ENCODE peak calls at places on chromosomes 5 and 9, in eight cellular contexts. One of them, this sample, is unnamed.

GRCh38 chr5:159017787-159018186 is 81.9 kb downstream of the EBF1 start:
- DNase-seq in fibroblast of mammary gland: peak; percentile 88
- DNase-seq in activated T-helper 1 cell treated with Interleukin-2 at 50 U/mL for 16 hours: no peak
- DNase-seq in GM23248: peak; percentile 76
- DNase-seq in A549: peak; percentile 47
- DNase-seq in mucosa of descending colon: peak; percentile 57
- DNase-seq in GM03348: peak; percentile 74
- DNase-seq in stimulated activated CD4-positive, alpha-beta T cell treated with anti-CD3 and anti-CD28 coated beads, Interleukin-4, amount 100 ng/mL, for 4 hours: no peak
- DNase-seq in this sample: peak; percentile 6

GRCh38 chr9:132008184-132008781 is 71.4 kb downstream of the MED27 start:
- DNase-seq in stimulated activated CD4-positive, alpha-beta T cell treated with anti-CD3 and anti-CD28 coated beads, Interleukin-4, amount 100 ng/mL, for 4 hours: no peak
- DNase-seq in mucosa of descending colon: no peak
- DNase-seq in activated T-helper 1 cell treated with Interleukin-2 at 50 U/mL for 16 hours: no peak
- DNase-seq in GM03348: peak; percentile 27
- DNase-seq in A549: peak; percentile 82
- DNase-seq in fibroblast of mammary gland: peak; percentile 60
- DNase-seq in GM23248: peak; percentile 60
- DNase-seq in this sample: no peak

GRCh38 chr5:121797677-121798518 is 53.8 kb upstream of the FTMT start:
- DNase-seq in mucosa of descending colon: no peak
- DNase-seq in GM03348: no peak
- DNase-seq in activated T-helper 1 cell treated with Interleukin-2 at 50 U/mL for 16 hours: no peak
- DNase-seq in A549: no peak
- DNase-seq in GM23248: no peak
- DNase-seq in fibroblast of mammary gland: no peak
- DNase-seq in stimulated activated CD4-positive, alpha-beta T cell treated with anti-CD3 and anti-CD28 coated beads, Interleukin-4, amount 100 ng/mL, for 4 hours: no peak
- DNase-seq in this sample: no peak

GRCh38 chr5:149936700-149937091 is 7.9 kb downstream of the PDE6A start:
- DNase-seq in GM03348: no peak
- DNase-seq in fibroblast of mammary gland: peak; percentile 56
- DNase-seq in A549: no peak
- DNase-seq in GM23248: peak; percentile 55
- DNase-seq in mucosa of descending colon: no peak
- DNase-seq in activated T-helper 1 cell treated with Interleukin-2 at 50 U/mL for 16 hours: no peak
- DNase-seq in stimulated activated CD4-positive, alpha-beta T cell treated with anti-CD3 and anti-CD28 coated beads, Interleukin-4, amount 100 ng/mL, for 4 hours: no peak
- DNase-seq in this sample: no peak

GRCh38 chr5:161507591-161507990 is 38.9 kb downstream of the GABRB2 start:
- DNase-seq in A549: no peak
- DNase-seq in mucosa of descending colon: no peak
- DNase-seq in GM23248: no peak
- DNase-seq in stimulated activated CD4-positive, alpha-beta T cell treated with anti-CD3 and anti-CD28 coated beads, Interleukin-4, amount 100 ng/mL, for 4 hours: no peak
- DNase-seq in fibroblast of mammary gland: peak; percentile 31
- DNase-seq in GM03348: no peak
- DNase-seq in activated T-helper 1 cell treated with Interleukin-2 at 50 U/mL for 16 hours: no peak
- DNase-seq in this sample: no peak

GRCh38 chr5:154986151-154986550 is 27.4 kb upstream of the KIF4B start:
- DNase-seq in GM03348: no peak
- DNase-seq in GM23248: no peak
- DNase-seq in fibroblast of mammary gland: peak; percentile 50
- DNase-seq in activated T-helper 1 cell treated with Interleukin-2 at 50 U/mL for 16 hours: no peak
- DNase-seq in mucosa of descending colon: no peak
- DNase-seq in stimulated activated CD4-positive, alpha-beta T cell treated with anti-CD3 and anti-CD28 coated beads, Interleukin-4, amount 100 ng/mL, for 4 hours: no peak
- DNase-seq in A549: no peak
- DNase-seq in this sample: no peak

GRCh38 chr5:115494570-115495289 is 49.8 kb downstream of the FEM1C start:
- DNase-seq in GM03348: no peak
- DNase-seq in mucosa of descending colon: no peak
- DNase-seq in GM23248: no peak
- DNase-seq in stimulated activated CD4-positive, alpha-beta T cell treated with anti-CD3 and anti-CD28 coated beads, Interleukin-4, amount 100 ng/mL, for 4 hours: no peak
- DNase-seq in activated T-helper 1 cell treated with Interleukin-2 at 50 U/mL for 16 hours: no peak
- DNase-seq in A549: no peak
- DNase-seq in fibroblast of mammary gland: peak; percentile 56
- DNase-seq in this sample: no peak

GRCh38 chr5:95924720-95925119 is 36.9 kb downstream of the ELL2 start:
- DNase-seq in stimulated activated CD4-positive, alpha-beta T cell treated with anti-CD3 and anti-CD28 coated beads, Interleukin-4, amount 100 ng/mL, for 4 hours: no peak
- DNase-seq in activated T-helper 1 cell treated with Interleukin-2 at 50 U/mL for 16 hours: no peak
- DNase-seq in A549: peak; percentile 25
- DNase-seq in mucosa of descending colon: no peak
- DNase-seq in fibroblast of mammary gland: no peak
- DNase-seq in GM23248: no peak
- DNase-seq in GM03348: no peak
- DNase-seq in this sample: peak; percentile 51

GRCh38 chr5:55151923-55152842 is 7.8 kb upstream of the GPX8 start:
- DNase-seq in mucosa of descending colon: no peak
- DNase-seq in fibroblast of mammary gland: peak; percentile 80
- DNase-seq in A549: no peak
- DNase-seq in stimulated activated CD4-positive, alpha-beta T cell treated with anti-CD3 and anti-CD28 coated beads, Interleukin-4, amount 100 ng/mL, for 4 hours: no peak
- DNase-seq in GM03348: no peak
- DNase-seq in GM23248: peak; percentile 89
- DNase-seq in activated T-helper 1 cell treated with Interleukin-2 at 50 U/mL for 16 hours: no peak
- DNase-seq in this sample: no peak

GRCh38 chr5:108472237-108472636 is 90.3 kb upstream of the FBXL17 start:
- DNase-seq in A549: no peak
- DNase-seq in fibroblast of mammary gland: no peak
- DNase-seq in GM03348: no peak
- DNase-seq in GM23248: peak; percentile 39
- DNase-seq in stimulated activated CD4-positive, alpha-beta T cell treated with anti-CD3 and anti-CD28 coated beads, Interleukin-4, amount 100 ng/mL, for 4 hours: no peak
- DNase-seq in activated T-helper 1 cell treated with Interleukin-2 at 50 U/mL for 16 hours: no peak
- DNase-seq in mucosa of descending colon: no peak
- DNase-seq in this sample: no peak

GRCh38 chr5:34687269-34688011 is 31.3 kb downstream of the RAI14 start:
- DNase-seq in GM23248: peak; percentile 75
- DNase-seq in GM03348: peak; percentile 45
- DNase-seq in activated T-helper 1 cell treated with Interleukin-2 at 50 U/mL for 16 hours: no peak
- DNase-seq in fibroblast of mammary gland: peak; percentile 77
- DNase-seq in A549: peak; percentile 76
- DNase-seq in mucosa of descending colon: no peak
- DNase-seq in stimulated activated CD4-positive, alpha-beta T cell treated with anti-CD3 and anti-CD28 coated beads, Interleukin-4, amount 100 ng/mL, for 4 hours: no peak
- DNase-seq in this sample: no peak

GRCh38 chr9:36985769-36986547 is 48.1 kb downstream of the PAX5 start:
- DNase-seq in GM03348: no peak
- DNase-seq in fibroblast of mammary gland: no peak
- DNase-seq in activated T-helper 1 cell treated with Interleukin-2 at 50 U/mL for 16 hours: no peak
- DNase-seq in mucosa of descending colon: no peak
- DNase-seq in GM23248: no peak
- DNase-seq in stimulated activated CD4-positive, alpha-beta T cell treated with anti-CD3 and anti-CD28 coated beads, Interleukin-4, amount 100 ng/mL, for 4 hours: no peak
- DNase-seq in A549: no peak
- DNase-seq in this sample: no peak

GRCh38 chr5:168370826-168371225 is 79.4 kb downstream of the WWC1 start:
- DNase-seq in fibroblast of mammary gland: no peak
- DNase-seq in A549: no peak
- DNase-seq in stimulated activated CD4-positive, alpha-beta T cell treated with anti-CD3 and anti-CD28 coated beads, Interleukin-4, amount 100 ng/mL, for 4 hours: no peak
- DNase-seq in activated T-helper 1 cell treated with Interleukin-2 at 50 U/mL for 16 hours: no peak
- DNase-seq in GM23248: no peak
- DNase-seq in mucosa of descending colon: no peak
- DNase-seq in GM03348: no peak
- DNase-seq in this sample: no peak

GRCh38 chr5:32753051-32753450 is 41.9 kb downstream of the NPR3 start:
- DNase-seq in A549: no peak
- DNase-seq in GM03348: peak; percentile 60
- DNase-seq in GM23248: peak; percentile 92
- DNase-seq in mucosa of descending colon: no peak
- DNase-seq in stimulated activated CD4-positive, alpha-beta T cell treated with anti-CD3 and anti-CD28 coated beads, Interleukin-4, amount 100 ng/mL, for 4 hours: no peak
- DNase-seq in fibroblast of mammary gland: peak; percentile 78
- DNase-seq in activated T-helper 1 cell treated with Interleukin-2 at 50 U/mL for 16 hours: no peak
- DNase-seq in this sample: no peak

GRCh38 chr5:132050136-132050535 is 10.3 kb upstream of the IL3 start:
- DNase-seq in GM23248: no peak
- DNase-seq in GM03348: no peak
- DNase-seq in A549: no peak
- DNase-seq in activated T-helper 1 cell treated with Interleukin-2 at 50 U/mL for 16 hours: no peak
- DNase-seq in mucosa of descending colon: peak; percentile 45
- DNase-seq in stimulated activated CD4-positive, alpha-beta T cell treated with anti-CD3 and anti-CD28 coated beads, Interleukin-4, amount 100 ng/mL, for 4 hours: no peak
- DNase-seq in fibroblast of mammary gland: no peak
- DNase-seq in this sample: no peak

GRCh38 chr5:25119654-25120053 is 474.9 kb upstream of the CDH10 start:
- DNase-seq in stimulated activated CD4-positive, alpha-beta T cell treated with anti-CD3 and anti-CD28 coated beads, Interleukin-4, amount 100 ng/mL, for 4 hours: no peak
- DNase-seq in fibroblast of mammary gland: peak; percentile 0
- DNase-seq in mucosa of descending colon: no peak
- DNase-seq in GM03348: peak; percentile 32
- DNase-seq in A549: peak; percentile 42
- DNase-seq in activated T-helper 1 cell treated with Interleukin-2 at 50 U/mL for 16 hours: no peak
- DNase-seq in GM23248: peak; percentile 47
- DNase-seq in this sample: no peak

GRCh38 chr5:68646142-68646541 is 430.6 kb downstream of the PIK3R1 start:
- DNase-seq in fibroblast of mammary gland: peak; percentile 37
- DNase-seq in A549: no peak
- DNase-seq in mucosa of descending colon: no peak
- DNase-seq in GM23248: peak; percentile 2
- DNase-seq in activated T-helper 1 cell treated with Interleukin-2 at 50 U/mL for 16 hours: no peak
- DNase-seq in GM03348: no peak
- DNase-seq in stimulated activated CD4-positive, alpha-beta T cell treated with anti-CD3 and anti-CD28 coated beads, Interleukin-4, amount 100 ng/mL, for 4 hours: no peak
- DNase-seq in this sample: no peak

GRCh38 chr9:79221084-79221483 is 350.7 kb upstream of the TLE4 start:
- DNase-seq in A549: peak; percentile 52
- DNase-seq in mucosa of descending colon: no peak
- DNase-seq in stimulated activated CD4-positive, alpha-beta T cell treated with anti-CD3 and anti-CD28 coated beads, Interleukin-4, amount 100 ng/mL, for 4 hours: no peak
- DNase-seq in fibroblast of mammary gland: peak; percentile 75
- DNase-seq in activated T-helper 1 cell treated with Interleukin-2 at 50 U/mL for 16 hours: no peak
- DNase-seq in GM23248: peak; percentile 99
- DNase-seq in GM03348: peak; percentile 83
- DNase-seq in this sample: no peak

This sample was measured in DMS 273 treated with DMSO at 0.1 percent for 48 hours.